ENCODE peak calls at places on chromosomes 4 and X, in nine cellular contexts. V, B, J, Q, O, A, L, D and U are unnamed samples.

GRCh38 chrX:68511255-68511654 is 12.4 kb downstream of the YIPF6 start:
- DNase-seq in Q (peak; percentile 3), B (peak; percentile 2), D (no peak), O (no peak), J (no peak), V (peak; percentile 71), L (peak; percentile 8), A (no peak), U (no peak)

GRCh38 chr4:139761461-139761860 is 95.8 kb downstream of the MGST2 start:
- DNase-seq in V (peak; percentile 52), J (no peak), L (no peak), O (no peak), D (no peak), A (no peak), Q (no peak), B (no peak), U (peak; percentile 62)

GRCh38 chrX:39377773-39378172 is 576.5 kb downstream of the MID1IP1 start:
- DNase-seq in D (no peak), V (no peak), A (no peak), B (no peak), J (no peak), Q (no peak), L (no peak), O (no peak), U (peak; percentile 64)

GRCh38 chr4:24799544-24800272 is 4.3 kb downstream of the SOD3 start:
- DNase-seq in J (no peak), B (no peak), Q (no peak), L (no peak), D (no peak), A (no peak), V (peak; percentile 17), O (no peak), U (no peak)

GRCh38 chr4:141971854-141972253 is 335.5 kb downstream of the IL15 start:
- DNase-seq in A (no peak), D (no peak), Q (no peak), V (peak; percentile 33), L (no peak), O (no peak), B (no peak), J (no peak), U (no peak)

GRCh38 chrX:69024287-69024686 is 141.0 kb downstream of the PJA1 start:
- DNase-seq in D (no peak), J (no peak), A (no peak), B (no peak), L (no peak), Q (no peak), V (no peak), O (no peak), U (no peak)

GRCh38 chrX:117969337-117969736 is 147.3 kb downstream of the KLHL13 start:
- DNase-seq in A (no peak), B (no peak), Q (peak; percentile 72), L (peak; percentile 90), O (no peak), J (no peak), V (no peak), D (no peak), U (no peak)

GRCh38 chrX:132046533-132046932 is 23.4 kb downstream of the STK26 start:
- DNase-seq in D (no peak), L (no peak), O (no peak), V (no peak), Q (no peak), A (no peak), B (no peak), J (no peak), U (no peak)

GRCh38 chrX:108511721-108512120 is 72.1 kb downstream of the COL4A5 start:
- DNase-seq in J (peak; percentile 9), D (no peak), L (no peak), B (no peak), O (no peak), Q (no peak), V (no peak), A (no peak), U (no peak)

GRCh38 chr4:183860110-183860509 is 45.0 kb upstream of the STOX2 start:
- DNase-seq in O (no peak), L (no peak), Q (no peak), D (no peak), B (no peak), V (no peak), A (no peak), J (no peak), U (no peak)

GRCh38 chr4:108115168-108115526 is 53.6 kb downstream of the LEF1 start:
- DNase-seq in D (no peak), Q (no peak), A (no peak), L (no peak), O (no peak), J (no peak), B (no peak), V (no peak), U (no peak)

GRCh38 chr4:39353478-39354177 is 12.5 kb downstream of the RFC1 start:
- DNase-seq in L (no peak), A (no peak), V (peak; percentile 88), B (no peak), Q (no peak), O (no peak), D (no peak), J (no peak), U (no peak)